ENCODE peak calls at places on chromosomes 16 and 17, in six cellular contexts. One of them, this sample, is unnamed.

GRCh38 chr16:72425571-72426341 is 253.8 kb upstream of the PMFBP1 start:
- DNase-seq in astrocyte of the hippocampus: peak; percentile 84
- DNase-seq in aorta: no peak
- DNase-seq in RWPE1: no peak
- DNase-seq in endothelial cell: no peak
- DNase-seq in natural killer cell: no peak
- DNase-seq in this sample: no peak

GRCh38 chr17:64007838-64008282 is 9.7 kb downstream of the PRR29 start:
- DNase-seq in astrocyte of the hippocampus: no peak
- DNase-seq in aorta: no peak
- DNase-seq in RWPE1: no peak
- DNase-seq in endothelial cell: no peak
- DNase-seq in natural killer cell: no peak
- DNase-seq in this sample: no peak

GRCh38 chr17:34423978-34424813 is 61.2 kb upstream of the CCL1 start:
- DNase-seq in astrocyte of the hippocampus: no peak
- DNase-seq in aorta: no peak
- DNase-seq in RWPE1: no peak
- DNase-seq in endothelial cell: no peak
- DNase-seq in natural killer cell: no peak
- DNase-seq in this sample: no peak

GRCh38 chr17:63675607-63676539 is 24.1 kb downstream of the LIMD2 start:
- DNase-seq in astrocyte of the hippocampus: peak; percentile 97
- DNase-seq in aorta: peak; percentile 88
- DNase-seq in RWPE1: peak; percentile 73
- DNase-seq in endothelial cell: peak; percentile 84
- DNase-seq in natural killer cell: no peak
- DNase-seq in this sample: peak; percentile 58

GRCh38 chr16:75246504-75247205 is 4.8 kb downstream of the BCAR1 start:
- DNase-seq in astrocyte of the hippocampus: peak; percentile 63
- DNase-seq in aorta: no peak
- DNase-seq in RWPE1: no peak
- DNase-seq in endothelial cell: no peak
- DNase-seq in natural killer cell: no peak
- DNase-seq in this sample: no peak

GRCh38 chr17:78903101-78903779 is at the start of gene CEP295NL:
- DNase-seq in astrocyte of the hippocampus: peak; percentile 75
- DNase-seq in aorta: no peak
- DNase-seq in RWPE1: no peak
- DNase-seq in endothelial cell: no peak
- DNase-seq in natural killer cell: no peak
- DNase-seq in this sample: no peak

GRCh38 chr16:66660422-66661209 is 35.9 kb downstream of the CMTM4 start:
- DNase-seq in astrocyte of the hippocampus: peak; percentile 83
- DNase-seq in aorta: peak; percentile 83
- DNase-seq in RWPE1: peak; percentile 74
- DNase-seq in endothelial cell: peak; percentile 59
- DNase-seq in natural killer cell: no peak
- DNase-seq in this sample: peak; percentile 59

GRCh38 chr17:2996208-2996855 is 67.1 kb downstream of the OR1D5 start:
- DNase-seq in astrocyte of the hippocampus: no peak
- DNase-seq in aorta: no peak
- DNase-seq in RWPE1: no peak
- DNase-seq in endothelial cell: no peak
- DNase-seq in natural killer cell: peak; percentile 14
- DNase-seq in this sample: peak; percentile 37

GRCh38 chr16:11084484-11085024 is 140.2 kb downstream of the CLEC16A start:
- DNase-seq in astrocyte of the hippocampus: peak; percentile 85
- DNase-seq in aorta: no peak
- DNase-seq in RWPE1: no peak
- DNase-seq in endothelial cell: no peak
- DNase-seq in natural killer cell: no peak
- DNase-seq in this sample: peak; percentile 63

GRCh38 chr16:84618428-84619102 is 687 bp upstream of the COTL1 start:
- DNase-seq in astrocyte of the hippocampus: peak; percentile 98
- DNase-seq in aorta: peak; percentile 81
- DNase-seq in RWPE1: peak; percentile 87
- DNase-seq in endothelial cell: no peak
- DNase-seq in natural killer cell: no peak
- DNase-seq in this sample: peak; percentile 90

GRCh38 chr16:23781176-23781575 is 26.4 kb downstream of the CHP2 start:
- DNase-seq in astrocyte of the hippocampus: no peak
- DNase-seq in aorta: no peak
- DNase-seq in RWPE1: no peak
- DNase-seq in endothelial cell: no peak
- DNase-seq in natural killer cell: no peak
- DNase-seq in this sample: no peak

GRCh38 chr16:66503612-66504011 is 46.3 kb downstream of the TK2 start:
- DNase-seq in astrocyte of the hippocampus: no peak
- DNase-seq in aorta: no peak
- DNase-seq in RWPE1: no peak
- DNase-seq in endothelial cell: no peak
- DNase-seq in natural killer cell: no peak
- DNase-seq in this sample: no peak

GRCh38 chr16:49464877-49465504 is 91.4 kb downstream of the C16orf78 start:
- DNase-seq in astrocyte of the hippocampus: no peak
- DNase-seq in aorta: no peak
- DNase-seq in RWPE1: no peak
- DNase-seq in endothelial cell: peak; percentile 33
- DNase-seq in natural killer cell: peak; percentile 14
- DNase-seq in this sample: no peak

This sample was measured in fibroblast of the conjunctiva.